ENCODE peak calls at places on chromosomes 16 and 17, in eight cellular contexts. One of them, this sample, is unnamed.

GRCh38 chr17:28745777-28746473 is 2.1 kb downstream of the TRAF4 start:
- DNase-seq in A549: no peak
- DNase-seq in OCI-LY7: no peak
- DNase-seq in endodermal cell: peak
- DNase-seq in cardiac muscle cell: no peak
- DNase-seq in lower leg skin: no peak
- DNase-seq in esophagus squamous epithelium: no peak
- DNase-seq in Calu3: peak
- DNase-seq in this sample: no peak

GRCh38 chr16:985237-985636 is 3.7 kb downstream of the SOX8 start:
- DNase-seq in A549: no peak
- DNase-seq in OCI-LY7: no peak
- DNase-seq in endodermal cell: no peak
- DNase-seq in cardiac muscle cell: no peak
- DNase-seq in lower leg skin: no peak
- DNase-seq in esophagus squamous epithelium: no peak
- DNase-seq in Calu3: no peak
- DNase-seq in this sample: no peak

GRCh38 chr17:41870627-41871026 is 5.4 kb upstream of the KLHL11 start:
- DNase-seq in A549: no peak
- DNase-seq in OCI-LY7: no peak
- DNase-seq in endodermal cell: peak
- DNase-seq in cardiac muscle cell: no peak
- DNase-seq in lower leg skin: no peak
- DNase-seq in esophagus squamous epithelium: no peak
- DNase-seq in Calu3: no peak
- DNase-seq in this sample: no peak

GRCh38 chr16:66653581-66654350 is 42.8 kb downstream of the CMTM4 start:
- DNase-seq in A549: no peak
- DNase-seq in OCI-LY7: no peak
- DNase-seq in endodermal cell: no peak
- DNase-seq in cardiac muscle cell: no peak
- DNase-seq in lower leg skin: no peak
- DNase-seq in esophagus squamous epithelium: no peak
- DNase-seq in Calu3: no peak
- DNase-seq in this sample: no peak

GRCh38 chr16:79013004-79013403 is 587.5 kb downstream of the MAF start:
- DNase-seq in A549: no peak
- DNase-seq in OCI-LY7: no peak
- DNase-seq in endodermal cell: no peak
- DNase-seq in cardiac muscle cell: no peak
- DNase-seq in lower leg skin: no peak
- DNase-seq in esophagus squamous epithelium: no peak
- DNase-seq in Calu3: no peak
- DNase-seq in this sample: no peak

GRCh38 chr16:20969386-20969785 is 68.8 kb downstream of the LYRM1 start:
- DNase-seq in A549: no peak
- DNase-seq in OCI-LY7: no peak
- DNase-seq in endodermal cell: peak
- DNase-seq in cardiac muscle cell: no peak
- DNase-seq in lower leg skin: no peak
- DNase-seq in esophagus squamous epithelium: no peak
- DNase-seq in Calu3: no peak
- DNase-seq in this sample: no peak

GRCh38 chr17:46841561-46842379 is 9.6 kb upstream of the WNT9B start:
- DNase-seq in A549: peak
- DNase-seq in OCI-LY7: no peak
- DNase-seq in endodermal cell: peak
- DNase-seq in cardiac muscle cell: peak
- DNase-seq in lower leg skin: no peak
- DNase-seq in esophagus squamous epithelium: no peak
- DNase-seq in Calu3: peak
- DNase-seq in this sample: peak

GRCh38 chr16:70646260-70647241 is at the start of gene IL34:
- DNase-seq in A549: no peak
- DNase-seq in OCI-LY7: no peak
- DNase-seq in endodermal cell: no peak
- DNase-seq in cardiac muscle cell: no peak
- DNase-seq in lower leg skin: no peak
- DNase-seq in esophagus squamous epithelium: no peak
- DNase-seq in Calu3: no peak
- DNase-seq in this sample: peak

GRCh38 chr16:89300311-89300975 is 82.9 kb downstream of the ZNF778 start:
- DNase-seq in A549: no peak
- DNase-seq in OCI-LY7: no peak
- DNase-seq in endodermal cell: no peak
- DNase-seq in cardiac muscle cell: no peak
- DNase-seq in lower leg skin: no peak
- DNase-seq in esophagus squamous epithelium: no peak
- DNase-seq in Calu3: no peak
- DNase-seq in this sample: no peak

GRCh38 chr17:79997004-79997673 is 38.5 kb downstream of the TBC1D16 start:
- DNase-seq in A549: no peak
- DNase-seq in OCI-LY7: peak
- DNase-seq in endodermal cell: no peak
- DNase-seq in cardiac muscle cell: no peak
- DNase-seq in lower leg skin: no peak
- DNase-seq in esophagus squamous epithelium: peak
- DNase-seq in Calu3: no peak
- DNase-seq in this sample: no peak

GRCh38 chr16:51465026-51465425 is 314.0 kb upstream of the SALL1 start:
- DNase-seq in A549: no peak
- DNase-seq in OCI-LY7: no peak
- DNase-seq in endodermal cell: no peak
- DNase-seq in cardiac muscle cell: no peak
- DNase-seq in lower leg skin: no peak
- DNase-seq in esophagus squamous epithelium: no peak
- DNase-seq in Calu3: no peak
- DNase-seq in this sample: no peak

GRCh38 chr16:87002717-87003413 is 314.3 kb downstream of the C16orf95 start:
- DNase-seq in A549: no peak
- DNase-seq in OCI-LY7: no peak
- DNase-seq in endodermal cell: peak
- DNase-seq in cardiac muscle cell: no peak
- DNase-seq in lower leg skin: no peak
- DNase-seq in esophagus squamous epithelium: no peak
- DNase-seq in Calu3: no peak
- DNase-seq in this sample: no peak

GRCh38 chr17:74271902-74272563 is 2.0 kb upstream of the DNAI2 start:
- DNase-seq in A549: no peak
- DNase-seq in OCI-LY7: no peak
- DNase-seq in endodermal cell: no peak
- DNase-seq in cardiac muscle cell: no peak
- DNase-seq in lower leg skin: no peak
- DNase-seq in esophagus squamous epithelium: no peak
- DNase-seq in Calu3: no peak
- DNase-seq in this sample: no peak

GRCh38 chr16:7236824-7237410 is 95.7 kb upstream of the RBFOX1 start:
- DNase-seq in A549: no peak
- DNase-seq in OCI-LY7: no peak
- DNase-seq in endodermal cell: no peak
- DNase-seq in cardiac muscle cell: no peak
- DNase-seq in lower leg skin: no peak
- DNase-seq in esophagus squamous epithelium: no peak
- DNase-seq in Calu3: no peak
- DNase-seq in this sample: no peak
- TF ChIP-seq CTCF in A549: no peak
- TF ChIP-seq CTCF in OCI-LY7: no peak
- TF ChIP-seq CTCF in endodermal cell: no peak
- TF ChIP-seq CTCF in cardiac muscle cell: no peak
- TF ChIP-seq CTCF in lower leg skin: no peak
- TF ChIP-seq CTCF in esophagus squamous epithelium: no peak
- TF ChIP-seq CTCF in Calu3: no peak
- TF ChIP-seq CTCF in this sample: no peak

GRCh38 chr16:29318037-29318436 is 88.5 kb downstream of the NPIPB11 start:
- DNase-seq in A549: peak
- DNase-seq in OCI-LY7: no peak
- DNase-seq in endodermal cell: no peak
- DNase-seq in cardiac muscle cell: no peak
- DNase-seq in lower leg skin: no peak
- DNase-seq in esophagus squamous epithelium: no peak
- DNase-seq in Calu3: no peak
- DNase-seq in this sample: no peak
- TF ChIP-seq CTCF in A549: peak
- TF ChIP-seq CTCF in OCI-LY7: no peak
- TF ChIP-seq CTCF in endodermal cell: peak
- TF ChIP-seq CTCF in cardiac muscle cell: no peak
- TF ChIP-seq CTCF in lower leg skin: no peak
- TF ChIP-seq CTCF in esophagus squamous epithelium: no peak
- TF ChIP-seq CTCF in Calu3: no peak
- TF ChIP-seq CTCF in this sample: peak

DNA sequence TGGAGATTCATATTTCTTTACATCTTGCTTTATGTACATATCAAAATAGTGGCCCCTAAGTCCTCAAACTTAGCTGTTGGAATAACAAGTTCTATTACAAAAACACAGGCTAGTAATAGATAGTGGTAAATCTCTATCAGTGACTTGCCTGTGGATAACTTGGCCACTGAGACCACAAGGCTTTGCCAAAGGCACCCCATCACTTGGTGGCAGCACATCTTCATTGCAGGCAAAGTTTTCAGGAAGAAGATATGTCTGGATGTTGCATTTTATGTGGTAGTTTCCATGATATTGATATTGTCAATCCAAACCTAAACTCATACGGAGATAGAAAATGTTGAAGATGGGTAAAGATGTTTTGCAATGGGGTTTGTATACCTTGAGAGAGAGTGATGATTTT is 58.5 kb downstream of the KNOP1 start:
- DNase-seq in A549: no peak
- DNase-seq in OCI-LY7: no peak
- DNase-seq in endodermal cell: no peak
- DNase-seq in cardiac muscle cell: no peak
- DNase-seq in lower leg skin: no peak
- DNase-seq in esophagus squamous epithelium: no peak
- DNase-seq in Calu3: no peak
- DNase-seq in this sample: no peak
- TF ChIP-seq CTCF in A549: peak
- TF ChIP-seq CTCF in OCI-LY7: no peak
- TF ChIP-seq CTCF in endodermal cell: no peak
- TF ChIP-seq CTCF in cardiac muscle cell: peak
- TF ChIP-seq CTCF in lower leg skin: no peak
- TF ChIP-seq CTCF in esophagus squamous epithelium: no peak
- TF ChIP-seq CTCF in Calu3: no peak
- TF ChIP-seq CTCF in this sample: no peak

DNA sequence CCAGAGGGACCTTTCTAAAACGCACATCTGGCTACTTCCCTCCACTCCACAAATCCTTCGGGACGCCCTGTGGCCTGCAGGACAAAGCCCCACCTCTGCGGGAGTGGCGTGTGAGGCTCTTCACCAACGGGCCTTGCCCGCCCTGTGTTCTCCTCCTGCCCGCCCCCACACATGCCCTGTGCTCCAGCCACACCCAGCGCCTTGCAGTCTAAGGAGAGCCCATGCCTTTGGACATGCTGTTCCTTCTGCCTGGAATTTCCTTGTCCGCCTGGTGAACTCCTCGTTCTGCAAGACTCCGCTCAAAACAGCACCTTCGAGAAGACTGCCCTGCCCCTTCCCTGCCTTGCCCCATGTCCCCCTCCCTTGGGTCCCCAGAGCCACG is 7.4 kb downstream of the ELOB start:
- DNase-seq in A549: no peak
- DNase-seq in OCI-LY7: no peak
- DNase-seq in endodermal cell: peak
- DNase-seq in cardiac muscle cell: no peak
- DNase-seq in lower leg skin: peak
- DNase-seq in esophagus squamous epithelium: no peak
- DNase-seq in Calu3: peak
- DNase-seq in this sample: no peak
- TF ChIP-seq CTCF in A549: no peak
- TF ChIP-seq CTCF in OCI-LY7: no peak
- TF ChIP-seq CTCF in endodermal cell: no peak
- TF ChIP-seq CTCF in cardiac muscle cell: no peak
- TF ChIP-seq CTCF in lower leg skin: no peak
- TF ChIP-seq CTCF in esophagus squamous epithelium: no peak
- TF ChIP-seq CTCF in Calu3: no peak
- TF ChIP-seq CTCF in this sample: no peak

This sample was measured in nephron progenitor cell.